ENCODE peak calls at places on chromosomes 5 and 9, in five cellular contexts. O, F, A, Q and N are unnamed samples.

GRCh38 chr9:109248133-109248581 is 72.7 kb downstream of the EPB41L4B start:
- DNase-seq in O (no peak), F (no peak), A (no peak), Q (no peak), N (no peak)

GRCh38 chr9:136629879-136630661 is 32.6 kb upstream of the EGFL7 start:
- DNase-seq in O (peak), F (no peak), A (peak), Q (peak), N (no peak)

GRCh38 chr5:174511711-174512253 is 212.6 kb upstream of the MSX2 start:
- DNase-seq in O (no peak), F (no peak), A (no peak), Q (no peak), N (no peak)

GRCh38 chr5:174608631-174609097 is 115.7 kb upstream of the MSX2 start:
- DNase-seq in O (no peak), F (no peak), A (no peak), Q (peak), N (no peak)

GRCh38 chr9:137314561-137315560 is 12.8 kb upstream of the NRARP start:
- DNase-seq in O (no peak), F (no peak), A (no peak), Q (peak), N (no peak)

GRCh38 chr5:94968507-94969095 is 316.3 kb downstream of the MCTP1 start:
- DNase-seq in O (no peak), F (peak), A (peak), Q (no peak), N (peak)

GRCh38 chr5:74233091-74233490 is 407.4 kb downstream of the ENC1 start:
- DNase-seq in O (no peak), F (no peak), A (no peak), Q (no peak), N (no peak)

GRCh38 chr5:6772886-6773285 is 59.7 kb downstream of the TENT4A start:
- DNase-seq in O (no peak), F (no peak), A (no peak), Q (peak), N (no peak)

GRCh38 chr9:114709636-114710035 is 27.6 kb upstream of the TEX48 start:
- DNase-seq in O (no peak), F (no peak), A (no peak), Q (no peak), N (no peak)

GRCh38 chr5:57680686-57681085 is 198.1 kb upstream of the ACTBL2 start:
- DNase-seq in O (no peak), F (no peak), A (no peak), Q (no peak), N (no peak)

GRCh38 chr5:14869286-14870164 is 2.1 kb downstream of the ANKH start:
- DNase-seq in O (peak), F (no peak), A (no peak), Q (no peak), N (no peak)

GRCh38 chr9:116870566-116870965 is 183.5 kb downstream of the TRIM32 start:
- DNase-seq in O (no peak), F (peak), A (no peak), Q (no peak), N (no peak)

GRCh38 chr9:26331223-26331622 is 561.4 kb downstream of the CAAP1 start:
- DNase-seq in O (no peak), F (no peak), A (peak), Q (no peak), N (no peak)

GRCh38 chr5:137462816-137463520 is 36.2 kb downstream of the SPOCK1 start:
- DNase-seq in O (no peak), F (no peak), A (no peak), Q (no peak), N (no peak)

GRCh38 chr5:167723254-167723871 is 568.1 kb upstream of the WWC1 start:
- DNase-seq in O (peak), F (peak), A (peak), Q (peak), N (no peak)

GRCh38 chr9:123353984-123354591 is 1.9 kb upstream of the CRB2 start:
- DNase-seq in O (peak), F (no peak), A (peak), Q (peak), N (no peak)

GRCh38 chr9:137763271-137763955 is 114.2 kb upstream of the CACNA1B start:
- DNase-seq in O (no peak), F (no peak), A (no peak), Q (no peak), N (no peak)

GRCh38 chr5:16602182-16602581 is 14.6 kb downstream of the RETREG1 start:
- DNase-seq in O (no peak), F (no peak), A (no peak), Q (no peak), N (no peak)

GRCh38 chr5:37111426-37112382 is 137.5 kb downstream of the CPLANE1 start:
- DNase-seq in O (no peak), F (no peak), A (no peak), Q (no peak), N (no peak)

GRCh38 chr5:39912880-39913279 is 488.1 kb upstream of the DAB2 start:
- DNase-seq in O (no peak), F (no peak), A (no peak), Q (no peak), N (no peak)

GRCh38 chr5:58751222-58751621 is 168.3 kb downstream of the RAB3C start:
- DNase-seq in O (no peak), F (peak), A (peak), Q (no peak), N (no peak)

GRCh38 chr5:108989761-108990392 is 242.2 kb downstream of the FER start:
- DNase-seq in O (no peak), F (no peak), A (peak), Q (no peak), N (no peak)

GRCh38 chr5:176810084-176810597 is at the start of gene UNC5A:
- DNase-seq in O (peak), F (no peak), A (peak), Q (peak), N (no peak)

GRCh38 chr5:51376504-51376903 is 6.7 kb upstream of the ISL1 start:
- DNase-seq in O (no peak), F (no peak), A (no peak), Q (no peak), N (no peak)

GRCh38 chr5:53111139-53111538 is 1.6 kb upstream of the MOCS2 start:
- DNase-seq in O (no peak), F (no peak), A (no peak), Q (no peak), N (no peak)

GRCh38 chr5:42753099-42753498 is 3.5 kb upstream of the CCDC152 start:
- DNase-seq in O (no peak), F (no peak), A (no peak), Q (no peak), N (no peak)

GRCh38 chr5:150219142-150219541 is 29.3 kb downstream of the SLC6A7 start:
- DNase-seq in O (no peak), F (no peak), A (no peak), Q (no peak), N (no peak)

GRCh38 chr5:82570-82969 is 9.4 kb upstream of the PLEKHG4B start:
- DNase-seq in O (no peak), F (no peak), A (no peak), Q (no peak), N (no peak)

GRCh38 chr5:88377705-88378656 is 109.3 kb upstream of the TMEM161B start:
- DNase-seq in O (no peak), F (no peak), A (no peak), Q (no peak), N (no peak)

GRCh38 chr9:106860731-106861584 is 2.0 kb upstream of the ZNF462 start:
- DNase-seq in O (no peak), F (no peak), A (peak), Q (peak), N (no peak)

GRCh38 chr9:127598839-127599549 is 13.1 kb upstream of the STXBP1 start:
- DNase-seq in O (no peak), F (no peak), A (no peak), Q (no peak), N (no peak)

GRCh38 chr5:168346417-168346816 is 55.0 kb downstream of the WWC1 start:
- DNase-seq in O (no peak), F (no peak), A (no peak), Q (no peak), N (no peak)

GRCh38 chr9:38084556-38084880 is 15.5 kb upstream of the SHB start:
- DNase-seq in O (no peak), F (no peak), A (no peak), Q (no peak), N (no peak)

GRCh38 chr9:18368206-18368605 is 105.7 kb upstream of the ADAMTSL1 start:
- DNase-seq in O (no peak), F (no peak), A (no peak), Q (no peak), N (no peak)

DNA sequence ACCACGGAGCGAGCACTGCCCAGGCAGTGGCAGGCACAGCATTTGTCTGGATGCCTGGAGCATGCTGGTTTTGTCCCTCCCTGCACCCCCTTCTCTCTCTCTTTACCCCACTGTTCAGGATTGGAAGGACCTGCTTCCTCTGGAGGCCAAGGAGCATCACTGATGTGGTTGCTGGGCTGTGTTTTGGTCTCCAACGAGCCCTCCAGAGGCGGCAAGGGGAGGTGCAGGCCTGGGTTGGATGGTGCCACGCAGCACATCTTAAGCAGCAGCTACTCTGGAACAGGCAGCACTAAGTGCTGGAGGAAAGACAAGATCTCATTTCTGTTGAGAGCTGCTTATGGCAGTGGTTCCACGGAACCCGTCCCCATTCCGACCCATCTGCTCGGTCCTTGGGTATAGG is 139.6 kb downstream of the CMYA5 start:
- DNase-seq in O (no peak), F (no peak), A (no peak), Q (no peak), N (no peak)
- TF ChIP-seq CTCF in O (no peak), F (peak), A (peak), Q (peak), N (peak)

GRCh38 chr5:170570492-170570891 is 66.7 kb downstream of the KCNIP1 start:
- DNase-seq in O (no peak), F (no peak), A (no peak), Q (no peak), N (no peak)

GRCh38 chr5:170571885-170572284 is 68.1 kb downstream of the KCNIP1 start:
- DNase-seq in O (no peak), F (no peak), A (no peak), Q (no peak), N (no peak)

GRCh38 chr5:170573119-170573518 is 69.3 kb downstream of the KCNIP1 start:
- DNase-seq in O (no peak), F (no peak), A (no peak), Q (no peak), N (no peak)

GRCh38 chr5:170572453-170572852 is 68.6 kb downstream of the KCNIP1 start:
- DNase-seq in O (no peak), F (no peak), A (no peak), Q (no peak), N (no peak)

DNA sequence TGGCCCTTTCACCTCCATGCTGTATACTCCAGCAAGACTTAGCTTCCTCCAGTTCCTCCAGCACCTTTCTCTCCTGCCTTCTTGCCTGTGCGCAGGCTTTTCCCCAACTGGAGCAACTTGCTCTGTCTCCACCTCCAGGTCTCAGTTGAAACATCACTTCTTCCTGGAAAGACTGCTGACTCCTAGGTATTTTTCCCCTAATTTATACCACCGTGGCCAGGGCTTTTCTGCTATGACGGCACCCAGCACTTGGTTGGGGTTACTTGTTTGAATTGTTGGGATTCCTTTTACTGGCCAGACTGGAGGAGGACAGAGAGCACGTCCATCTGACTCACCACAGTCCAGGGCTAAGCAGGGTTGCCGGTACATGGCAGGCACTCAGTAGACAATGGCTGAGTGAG is 67.5 kb downstream of the KCNIP1 start:
- DNase-seq in O (no peak), F (no peak), A (peak), Q (no peak), N (peak)
- TF ChIP-seq CTCF in O (no peak), F (no peak), A (peak), Q (no peak), N (no peak)

GRCh38 chr5:33257807-33258491 is 182.8 kb upstream of the TARS1 start:
- DNase-seq in O (no peak), F (peak), A (peak), Q (no peak), N (peak)
- TF ChIP-seq CTCF in O (no peak), F (no peak), A (no peak), Q (peak), N (no peak)

DNA sequence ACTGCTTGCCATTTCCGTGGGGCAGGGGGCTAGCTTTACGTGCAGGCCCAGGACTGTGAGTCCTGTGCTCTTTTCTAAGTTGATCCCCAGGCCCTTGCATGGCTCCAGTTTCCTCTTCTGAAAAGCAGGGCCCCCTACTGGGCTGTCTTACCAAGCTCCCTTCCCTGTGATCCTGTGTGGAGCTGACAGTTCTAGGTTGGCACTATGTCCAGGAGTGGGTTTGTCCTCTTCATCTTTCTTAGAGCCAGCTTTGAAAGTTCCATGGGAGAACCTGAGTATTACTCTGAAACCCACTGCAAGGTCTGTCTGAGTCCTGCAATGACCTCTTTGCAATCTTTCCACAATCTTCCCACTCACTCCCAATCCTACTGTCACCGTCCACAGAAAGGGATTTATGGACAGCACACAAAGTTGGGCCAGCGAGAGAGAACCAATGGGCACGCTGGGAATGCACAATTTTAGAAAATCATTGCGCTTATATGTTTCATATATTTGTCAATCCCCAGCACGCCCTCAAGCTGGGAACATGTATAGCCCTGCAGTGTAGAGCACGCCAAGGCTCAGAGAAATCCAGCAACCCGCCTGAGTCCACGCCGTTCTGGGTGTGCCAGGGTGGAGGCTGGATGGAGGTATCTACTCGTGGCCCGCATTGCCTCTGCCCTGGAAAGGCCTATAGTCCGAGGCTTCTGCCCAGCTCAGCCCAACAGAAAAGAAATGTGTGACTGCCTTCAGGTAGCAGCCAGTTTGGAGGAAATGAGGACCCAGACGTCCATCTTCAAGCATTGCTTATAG is 18.0 kb downstream of the S1PR3 start:
- DNase-seq in O (no peak), F (no peak), A (no peak), Q (no peak), N (no peak)
- TF ChIP-seq CTCF in O (no peak), F (peak), A (peak), Q (no peak), N (no peak)

GRCh38 chr5:2754621-2755370 is 3.3 kb upstream of the IRX2 start:
- DNase-seq in O (no peak), F (no peak), A (no peak), Q (no peak), N (no peak)
- TF ChIP-seq CTCF in O (no peak), F (no peak), A (peak), Q (no peak), N (peak)